ENCODE peak calls at places on chromosome 10, in four cellular contexts. E, I, Q and A are unnamed samples.

GRCh38 chr10:18104223-18104872 is 35.9 kb upstream of the CACNB2 start:
- DNase-seq in E (no peak), Q (peak), I (no peak), A (peak)

GRCh38 chr10:45373003-45373782 is 823 bp upstream of the ALOX5 start:
- DNase-seq in I (no peak), Q (peak), E (no peak), A (no peak)

GRCh38 chr10:68470300-68470699 is 1.5 kb downstream of the DNA2 start:
- DNase-seq in Q (no peak), E (no peak), I (no peak), A (no peak)

GRCh38 chr10:119541459-119542356 is 811 bp downstream of the RGS10 start:
- DNase-seq in I (no peak), Q (peak), E (no peak), A (no peak)

GRCh38 chr10:113100299-113100680 is 150.2 kb downstream of the TCF7L2 start:
- DNase-seq in Q (no peak), E (no peak), I (no peak), A (no peak)

GRCh38 chr10:78053201-78053868 is 19.7 kb downstream of the RPS24 start:
- DNase-seq in E (no peak), Q (no peak), I (no peak), A (peak)

GRCh38 chr10:114839901-114840300 is 18.3 kb downstream of the FHIP2A start:
- DNase-seq in I (no peak), E (no peak), Q (no peak), A (no peak)

GRCh38 chr10:6924166-6924565 is 344.1 kb upstream of the PRKCQ start:
- DNase-seq in Q (no peak), I (no peak), E (no peak), A (peak)

GRCh38 chr10:31912898-31913847 is 15.5 kb downstream of the ARHGAP12 start:
- DNase-seq in E (no peak), I (no peak), Q (no peak), A (peak)

GRCh38 chr10:17891435-17891834 is 60.3 kb upstream of the SLC39A12 start:
- DNase-seq in I (no peak), Q (no peak), E (no peak), A (no peak)

GRCh38 chr10:124740374-124741280 is 3.6 kb downstream of the FAM53B start:
- DNase-seq in Q (no peak), E (no peak), I (no peak), A (peak)

GRCh38 chr10:126133906-126134703 is 237.7 kb downstream of the FANK1 start:
- DNase-seq in E (no peak), I (no peak), Q (no peak), A (peak)

GRCh38 chr10:12709516-12709915 is 292.0 kb downstream of the CCDC3 start:
- DNase-seq in Q (no peak), E (no peak), I (no peak), A (peak)

GRCh38 chr10:2985729-2986232 is 81.6 kb upstream of the PFKP start:
- DNase-seq in E (no peak), Q (no peak), I (peak), A (peak)

GRCh38 chr10:60426425-60426824 is 36.8 kb upstream of the ANK3 start:
- DNase-seq in I (no peak), E (no peak), Q (no peak), A (peak)

GRCh38 chr10:80506189-80506575 is 31.5 kb upstream of the SH2D4B start:
- DNase-seq in E (no peak), Q (no peak), I (no peak), A (peak)

GRCh38 chr10:71542476-71542875 is 145.8 kb downstream of the CDH23 start:
- DNase-seq in I (no peak), E (no peak), Q (no peak), A (no peak)

GRCh38 chr10:132575320-132576201 is 38.0 kb downstream of the INPP5A start:
- DNase-seq in Q (no peak), E (peak), I (no peak), A (peak)

GRCh38 chr10:77700086-77700485 is 62.5 kb upstream of the KCNMA1 start:
- DNase-seq in I (no peak), E (no peak), Q (no peak), A (no peak)

GRCh38 chr10:13036841-13037240 is 35.3 kb upstream of the CCDC3 start:
- DNase-seq in I (no peak), Q (no peak), E (no peak), A (no peak)

GRCh38 chr10:132004052-132004451 is 22.3 kb upstream of the BNIP3 start:
- DNase-seq in Q (no peak), I (no peak), E (no peak), A (no peak)

GRCh38 chr10:33631991-33632390 is 297.5 kb upstream of the NRP1 start:
- DNase-seq in E (no peak), I (no peak), Q (no peak), A (no peak)

GRCh38 chr10:79356104-79356503 is 8.8 kb downstream of the PPIF start:
- DNase-seq in E (no peak), I (no peak), Q (no peak), A (no peak)

GRCh38 chr10:9602930-9603459 is 1414.7 kb upstream of the CELF2 start:
- DNase-seq in Q (no peak), I (no peak), E (no peak), A (no peak)

GRCh38 chr10:130214431-130214830 is 78.2 kb downstream of the GLRX3 start:
- DNase-seq in I (no peak), E (no peak), Q (no peak), A (no peak)

GRCh38 chr10:103921750-103922195 is 3.8 kb upstream of the STN1 start:
- DNase-seq in Q (peak), I (no peak), E (no peak), A (peak)

GRCh38 chr10:72704117-72704516 is 12.2 kb downstream of the MCU start:
- DNase-seq in E (no peak), I (no peak), Q (no peak), A (no peak)

GRCh38 chr10:70528726-70529362 is 50.3 kb downstream of the PALD1 start:
- DNase-seq in Q (peak), E (no peak), I (no peak), A (peak)

GRCh38 chr10:119098576-119098975 is 5.3 kb upstream of the DENND10 start:
- DNase-seq in I (no peak), E (no peak), Q (no peak), A (no peak)

GRCh38 chr10:74425602-74426001 is 274.6 kb downstream of the ADK start:
- DNase-seq in Q (no peak), E (no peak), I (no peak), A (no peak)

GRCh38 chr10:480498-480927 is 209.0 kb downstream of the DIP2C start:
- DNase-seq in E (no peak), Q (no peak), I (no peak), A (no peak)

GRCh38 chr10:47321521-47322195 is 596 bp upstream of the GDF2 start:
- DNase-seq in E (no peak), I (no peak), Q (no peak), A (no peak)

GRCh38 chr10:70684841-70685457 is 12.6 kb downstream of the ADAMTS14 start:
- DNase-seq in E (no peak), I (no peak), Q (no peak), A (no peak)

GRCh38 chr10:79437111-79437814 is 8.2 kb downstream of the ZCCHC24 start:
- DNase-seq in Q (no peak), E (no peak), I (no peak), A (peak)

GRCh38 chr10:50392966-50393718 is 141.8 kb upstream of the ASAH2 start:
- DNase-seq in I (no peak), E (no peak), Q (no peak), A (no peak)

GRCh38 chr10:51010977-51011376 is 63.3 kb upstream of the PRKG1 start:
- DNase-seq in E (peak), Q (peak), I (no peak), A (peak)

GRCh38 chr10:128047991-128048826 is 78.0 kb downstream of the MKI67 start:
- DNase-seq in I (no peak), Q (no peak), E (no peak), A (peak)

DNA sequence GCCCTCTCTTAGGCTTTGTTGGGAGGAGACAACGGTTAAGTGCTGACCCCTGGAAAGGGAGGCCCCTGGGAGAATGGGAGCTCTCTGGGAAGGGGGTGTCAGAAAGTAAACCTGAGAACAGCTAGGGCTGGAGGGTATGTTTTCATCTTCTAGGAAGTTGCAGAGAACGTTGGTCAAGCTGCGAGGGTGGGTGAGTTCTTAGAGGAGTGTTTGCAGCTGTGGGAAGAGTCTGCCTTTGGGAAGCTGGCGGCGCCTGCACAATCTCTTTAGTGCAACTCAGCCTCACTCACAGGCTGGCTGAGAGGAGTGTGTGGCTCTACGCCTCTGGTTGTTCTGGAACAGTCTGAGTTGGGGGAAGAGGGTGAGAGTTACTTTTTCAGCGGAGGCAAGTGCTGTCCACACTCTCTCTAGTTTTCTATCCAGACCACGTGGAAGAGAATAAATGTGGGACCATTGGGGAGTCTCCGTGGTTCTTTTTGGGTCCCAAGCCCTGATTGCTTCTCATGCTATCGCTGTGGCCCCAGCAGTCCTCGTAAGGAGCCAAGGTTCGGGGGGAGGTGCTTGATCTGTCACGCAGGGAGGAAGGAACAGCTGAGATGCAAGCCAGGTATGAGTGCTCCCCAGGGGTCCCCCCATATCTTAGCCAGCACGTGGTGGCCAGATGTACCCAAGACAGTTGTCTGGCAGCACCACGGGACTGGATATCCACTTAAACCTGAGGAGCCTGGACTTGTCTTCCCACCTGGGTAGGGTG is 237.2 kb downstream of the BUB3 start:
- DNase-seq in Q (no peak), E (peak), I (no peak), A (no peak)
- TF ChIP-seq CHD1 in Q (no peak), E (no peak), I (no peak), A (no peak)

DNA sequence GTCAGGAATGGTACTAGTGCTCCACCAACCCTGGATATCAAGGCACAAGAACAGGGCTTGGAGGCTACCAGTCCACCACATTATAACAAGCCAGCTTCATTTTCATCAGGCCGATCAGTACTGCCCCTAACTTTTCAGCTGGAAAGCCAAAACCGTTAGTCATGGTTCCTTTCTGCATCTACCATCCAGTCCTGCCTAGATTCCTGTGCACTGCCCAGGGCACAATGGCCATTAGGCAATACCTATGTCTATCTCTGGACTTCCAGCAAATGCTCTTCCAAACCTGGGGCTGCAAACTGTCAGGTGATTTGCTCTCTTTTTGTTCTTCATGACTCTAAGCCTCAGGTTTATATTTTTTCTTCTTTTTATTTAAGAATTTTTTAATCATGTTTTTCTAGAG is 937.7 kb downstream of the SORCS1 start:
- DNase-seq in Q (no peak), I (no peak), E (no peak), A (no peak)
- TF ChIP-seq CHD1 in Q (no peak), I (no peak), E (no peak), A (no peak)

GRCh38 chr10:29243061-29243460 is 45.8 kb upstream of the LYZL1 start:
- DNase-seq in E (no peak), I (no peak), Q (no peak), A (no peak)

GRCh38 chr10:29241925-29242324 is 46.9 kb upstream of the LYZL1 start:
- DNase-seq in Q (no peak), I (no peak), E (no peak), A (no peak)

GRCh38 chr10:29245476-29245875 is 43.4 kb upstream of the LYZL1 start:
- DNase-seq in Q (no peak), I (no peak), E (no peak), A (no peak)

GRCh38 chr10:29244978-29245377 is 43.9 kb upstream of the LYZL1 start:
- DNase-seq in I (no peak), Q (no peak), E (no peak), A (no peak)

DNA sequence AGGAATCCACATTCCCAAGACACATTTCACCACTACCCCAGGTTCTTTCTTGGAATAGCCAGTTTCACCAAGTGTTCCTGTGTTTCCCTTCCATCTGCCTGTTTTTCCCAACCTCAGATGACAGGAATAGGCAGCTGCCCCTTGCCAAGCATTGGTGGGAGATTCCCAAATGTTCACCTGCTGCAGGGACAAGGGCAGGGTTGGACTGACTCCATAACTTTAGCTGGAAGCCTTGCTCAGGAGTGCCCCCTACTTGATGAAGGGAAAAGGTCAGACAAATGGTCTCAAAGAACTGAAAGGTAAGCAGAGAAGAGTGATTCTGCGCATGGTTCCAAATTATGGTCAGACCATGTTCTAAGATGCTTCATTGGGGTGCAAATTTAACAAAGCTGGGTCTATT is 45.1 kb upstream of the LYZL1 start:
- DNase-seq in I (no peak), E (no peak), Q (peak), A (no peak)
- TF ChIP-seq CHD1 in I (no peak), E (no peak), Q (no peak), A (no peak)

DNA sequence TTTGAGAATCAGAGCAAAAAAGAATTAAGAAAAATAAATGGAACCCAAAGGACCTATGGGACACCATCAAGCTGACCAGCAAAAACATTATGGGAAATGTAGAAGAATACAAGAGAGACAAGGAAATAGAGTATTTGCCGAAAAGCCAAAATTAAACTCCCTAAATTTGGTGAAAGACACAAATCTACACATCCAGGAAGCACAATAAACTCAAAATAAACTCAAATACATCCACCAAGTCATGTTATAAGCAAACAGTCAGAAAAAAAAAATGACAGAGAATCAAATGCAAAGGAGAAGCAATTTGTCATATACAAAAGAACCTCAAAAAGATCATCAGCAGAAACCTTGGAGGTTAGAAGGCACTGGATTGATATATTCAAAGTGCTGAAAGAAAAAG is 105.4 kb downstream of the ZNF33B start:
- DNase-seq in I (no peak), Q (no peak), E (no peak), A (no peak)
- TF ChIP-seq CHD1 in I (no peak), Q (no peak), E (no peak), A (no peak)

DNA sequence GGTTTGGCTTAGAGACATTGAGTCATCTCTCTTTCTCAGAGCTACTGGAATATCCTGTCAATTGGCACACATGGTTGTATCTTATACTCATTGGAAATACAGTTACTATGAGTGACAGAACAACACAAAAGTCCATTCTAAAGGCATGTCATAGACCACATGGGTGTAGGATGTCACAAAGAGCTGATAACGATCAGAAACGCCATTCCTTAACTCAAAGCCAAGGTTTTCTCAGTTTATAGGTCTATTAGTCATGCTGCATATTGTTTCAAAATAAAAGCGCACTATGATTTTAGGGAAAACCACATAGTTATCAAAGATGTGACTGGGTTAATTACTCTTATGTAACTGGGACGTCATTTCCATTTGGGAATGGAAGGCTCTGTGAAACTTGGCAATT is 147.2 kb upstream of the FAM171A1 start:
- DNase-seq in I (no peak), E (no peak), Q (no peak), A (no peak)
- TF ChIP-seq CHD1 in I (no peak), E (no peak), Q (no peak), A (no peak)

GRCh38 chr10:63596924-63597323 is 75.7 kb downstream of the REEP3 start:
- DNase-seq in I (no peak), E (no peak), Q (no peak), A (no peak)

GRCh38 chr10:63600540-63600939 is 79.3 kb downstream of the REEP3 start:
- DNase-seq in I (no peak), E (no peak), Q (no peak), A (no peak)

GRCh38 chr10:63593576-63593975 is 72.4 kb downstream of the REEP3 start:
- DNase-seq in E (no peak), I (no peak), Q (no peak), A (peak)

GRCh38 chr10:63591600-63592379 is 70.6 kb downstream of the REEP3 start:
- DNase-seq in E (no peak), Q (no peak), I (no peak), A (no peak)

GRCh38 chr10:63595072-63595471 is 73.9 kb downstream of the REEP3 start:
- DNase-seq in E (no peak), Q (no peak), I (no peak), A (peak)
- TF ChIP-seq CHD1 in E (no peak), Q (no peak), I (no peak), A (no peak)